ENCODE peak calls at places on chromosomes 12 and 14, in ten cellular contexts. H, I, C, Z, F, B, E, N, Y and W are unnamed samples.

GRCh38 chr14:44149597-44149996 is 357.5 kb downstream of the FSCB start:
- DNase-seq in H (no peak), I (no peak), C (no peak), Z (no peak), F (peak), B (no peak), E (no peak), N (no peak), Y (peak), W (peak)

GRCh38 chr12:49893753-49894752 is 9.6 kb downstream of the FAIM2 start:
- DNase-seq in H (peak), I (peak), C (peak), Z (no peak), F (no peak), B (peak), E (no peak), N (no peak), Y (no peak), W (no peak)

GRCh38 chr12:69406217-69406616 is 46.7 kb downstream of the YEATS4 start:
- DNase-seq in H (no peak), I (no peak), C (no peak), Z (no peak), F (no peak), B (no peak), E (no peak), N (no peak), Y (no peak), W (no peak)

GRCh38 chr12:42669471-42669997 is 80.0 kb upstream of the PRICKLE1 start:
- DNase-seq in H (peak), I (no peak), C (no peak), Z (no peak), F (no peak), B (no peak), E (no peak), N (no peak), Y (no peak), W (no peak)

GRCh38 chr14:50704454-50705010 is 36.4 kb upstream of the SAV1 start:
- DNase-seq in H (no peak), I (no peak), C (no peak), Z (no peak), F (no peak), B (no peak), E (no peak), N (no peak), Y (no peak), W (no peak)

GRCh38 chr14:101226603-101227425 is 323.3 kb upstream of the RTL1 start:
- DNase-seq in H (no peak), I (no peak), C (no peak), Z (no peak), F (no peak), B (no peak), E (no peak), N (no peak), Y (no peak), W (no peak)

GRCh38 chr14:32225378-32225920 is 22.4 kb upstream of the RNU6-8 start:
- DNase-seq in H (no peak), I (no peak), C (no peak), Z (no peak), F (no peak), B (no peak), E (no peak), N (no peak), Y (no peak), W (no peak)

GRCh38 chr14:39267592-39268112 is 33.9 kb downstream of the MIA2 start:
- DNase-seq in H (peak), I (no peak), C (no peak), Z (no peak), F (no peak), B (no peak), E (no peak), N (no peak), Y (no peak), W (peak)

GRCh38 chr12:94099191-94099983 is 49.0 kb upstream of the PLXNC1 start:
- DNase-seq in H (peak), I (no peak), C (peak), Z (peak), F (no peak), B (no peak), E (no peak), N (no peak), Y (no peak), W (no peak)

GRCh38 chr12:122687091-122687490 is 16.1 kb downstream of the HCAR2 start:
- DNase-seq in H (no peak), I (no peak), C (peak), Z (no peak), F (no peak), B (peak), E (no peak), N (no peak), Y (no peak), W (no peak)

GRCh38 chr12:46110928-46111699 is 120.7 kb upstream of the SCAF11 start:
- DNase-seq in H (no peak), I (no peak), C (peak), Z (no peak), F (peak), B (no peak), E (no peak), N (no peak), Y (no peak), W (peak)

GRCh38 chr12:49541140-49541861 is 2.5 kb downstream of the KCNH3 start:
- DNase-seq in H (no peak), I (no peak), C (no peak), Z (no peak), F (no peak), B (no peak), E (no peak), N (no peak), Y (no peak), W (no peak)

GRCh38 chr14:58637391-58638230 is at the start of gene DACT1:
- DNase-seq in H (peak), I (peak), C (no peak), Z (peak), F (peak), B (peak), E (no peak), N (peak), Y (peak), W (no peak)

GRCh38 chr12:52049286-52049685 is 2.0 kb upstream of the NR4A1 start:
- DNase-seq in H (no peak), I (no peak), C (no peak), Z (no peak), F (no peak), B (no peak), E (no peak), N (no peak), Y (no peak), W (no peak)

GRCh38 chr12:18965210-18965609 is 164.3 kb upstream of the PLEKHA5 start:
- DNase-seq in H (no peak), I (no peak), C (no peak), Z (no peak), F (no peak), B (no peak), E (no peak), N (no peak), Y (no peak), W (no peak)

GRCh38 chr12:99131761-99132199 is 486.7 kb downstream of the APAF1 start:
- DNase-seq in H (peak), I (no peak), C (no peak), Z (no peak), F (peak), B (no peak), E (no peak), N (no peak), Y (no peak), W (no peak)

GRCh38 chr12:71158361-71158882 is 623 bp upstream of the TSPAN8 start:
- DNase-seq in H (no peak), I (no peak), C (peak), Z (no peak), F (no peak), B (peak), E (no peak), N (no peak), Y (peak), W (no peak)

GRCh38 chr14:99254391-99255009 is 17.5 kb downstream of the BCL11B start:
- DNase-seq in H (no peak), I (no peak), C (no peak), Z (no peak), F (no peak), B (no peak), E (no peak), N (no peak), Y (no peak), W (no peak)

GRCh38 chr12:91588874-91589454 is 406.3 kb upstream of the DCN start:
- DNase-seq in H (no peak), I (no peak), C (no peak), Z (no peak), F (no peak), B (no peak), E (no peak), N (no peak), Y (no peak), W (no peak)

GRCh38 chr14:78450945-78451344 is 280.8 kb downstream of the NRXN3 start:
- DNase-seq in H (no peak), I (no peak), C (no peak), Z (no peak), F (no peak), B (no peak), E (no peak), N (no peak), Y (no peak), W (no peak)

GRCh38 chr14:104436047-104436531 is 143.5 kb upstream of the C14orf180 start:
- DNase-seq in H (peak), I (no peak), C (no peak), Z (no peak), F (no peak), B (peak), E (no peak), N (no peak), Y (no peak), W (no peak)

GRCh38 chr12:2273288-2273687 is 220.5 kb downstream of the CACNA1C start:
- DNase-seq in H (peak), I (no peak), C (no peak), Z (no peak), F (no peak), B (no peak), E (no peak), N (no peak), Y (no peak), W (no peak)

GRCh38 chr12:94460594-94460959 is 910 bp upstream of the CEP83 start:
- DNase-seq in H (no peak), I (no peak), C (no peak), Z (no peak), F (no peak), B (no peak), E (peak), N (no peak), Y (no peak), W (peak)

GRCh38 chr12:20486233-20486632 is 117.9 kb downstream of the PDE3A start:
- DNase-seq in H (peak), I (no peak), C (no peak), Z (no peak), F (no peak), B (no peak), E (no peak), N (no peak), Y (no peak), W (no peak)

GRCh38 chr12:25100738-25101445 is 94.1 kb downstream of the DNAI7 start:
- DNase-seq in H (no peak), I (no peak), C (no peak), Z (no peak), F (peak), B (no peak), E (no peak), N (no peak), Y (no peak), W (no peak)

GRCh38 chr14:39229222-39229543 is 4.5 kb upstream of the MIA2 start:
- DNase-seq in H (no peak), I (no peak), C (no peak), Z (no peak), F (peak), B (no peak), E (no peak), N (no peak), Y (no peak), W (no peak)

GRCh38 chr14:91396959-91397815 is 20.4 kb downstream of the CCDC88C start:
- DNase-seq in H (no peak), I (no peak), C (peak), Z (no peak), F (peak), B (no peak), E (no peak), N (no peak), Y (no peak), W (peak)

GRCh38 chr12:87311206-87311605 is 718.0 kb downstream of the C12orf50 start:
- DNase-seq in H (peak), I (no peak), C (no peak), Z (no peak), F (no peak), B (no peak), E (no peak), N (no peak), Y (no peak), W (peak)

GRCh38 chr12:113422030-113422900 is at the start of gene SDSL:
- DNase-seq in H (peak), I (peak), C (peak), Z (peak), F (peak), B (peak), E (peak), N (peak), Y (no peak), W (peak)

GRCh38 chr12:121226399-121226798 is 16.5 kb downstream of the P2RX4 start:
- DNase-seq in H (no peak), I (no peak), C (no peak), Z (no peak), F (no peak), B (no peak), E (no peak), N (no peak), Y (no peak), W (no peak)